ENCODE peak calls at places on chromosomes 5 and 9, in seven cellular contexts. One of them, this sample, is unnamed.
A peak's percentile ranks its signal among the peaks of the same experiment; 100 is the strongest.

GRCh38 chr9:91211414-91211813 is 150.3 kb downstream of the AUH start:
- DNase-seq in RWPE2: no peak
- DNase-seq in K562: no peak
- DNase-seq in PC-9: no peak
- DNase-seq in lung: no peak
- DNase-seq in MM.1S: no peak
- DNase-seq in GM12878: no peak
- DNase-seq in this sample: no peak

GRCh38 chr5:88815048-88815789 is 67.8 kb downstream of the MEF2C start:
- DNase-seq in MM.1S: no peak
- DNase-seq in PC-9: no peak
- DNase-seq in lung: no peak
- DNase-seq in RWPE2: no peak
- DNase-seq in K562: no peak
- DNase-seq in GM12878: no peak
- DNase-seq in this sample: no peak

GRCh38 chr9:106796771-106797170 is 66.2 kb upstream of the ZNF462 start:
- DNase-seq in RWPE2: no peak
- DNase-seq in lung: no peak
- DNase-seq in MM.1S: no peak
- DNase-seq in GM12878: no peak
- DNase-seq in PC-9: no peak
- DNase-seq in K562: no peak
- DNase-seq in this sample: no peak

GRCh38 chr5:174371600-174372094 is 326.1 kb downstream of the NSG2 start:
- DNase-seq in lung: no peak
- DNase-seq in K562: no peak
- DNase-seq in RWPE2: no peak
- DNase-seq in MM.1S: no peak
- DNase-seq in GM12878: no peak
- DNase-seq in PC-9: peak; percentile 79
- DNase-seq in this sample: no peak

GRCh38 chr5:143642791-143643190 is 169.2 kb upstream of the HMHB1 start:
- DNase-seq in GM12878: no peak
- DNase-seq in MM.1S: no peak
- DNase-seq in K562: no peak
- DNase-seq in PC-9: peak; percentile 66
- DNase-seq in lung: no peak
- DNase-seq in RWPE2: no peak
- DNase-seq in this sample: no peak

GRCh38 chr9:77449177-77450092 is 198.7 kb downstream of the GNA14 start:
- DNase-seq in PC-9: peak; percentile 74
- DNase-seq in lung: peak; percentile 68
- DNase-seq in GM12878: no peak
- DNase-seq in RWPE2: peak; percentile 85
- DNase-seq in MM.1S: no peak
- DNase-seq in K562: no peak
- DNase-seq in this sample: no peak

GRCh38 chr5:67361932-67362729 is 165.5 kb upstream of the CD180 start:
- DNase-seq in lung: no peak
- DNase-seq in K562: no peak
- DNase-seq in RWPE2: no peak
- DNase-seq in PC-9: no peak
- DNase-seq in MM.1S: no peak
- DNase-seq in GM12878: no peak
- DNase-seq in this sample: no peak

GRCh38 chr9:27828908-27829307 is 255.6 kb upstream of the C9orf72 start:
- DNase-seq in K562: no peak
- DNase-seq in MM.1S: no peak
- DNase-seq in RWPE2: no peak
- DNase-seq in PC-9: no peak
- DNase-seq in lung: no peak
- DNase-seq in GM12878: no peak
- DNase-seq in this sample: no peak

GRCh38 chr5:34007116-34007674 is 655 bp downstream of the AMACR start:
- DNase-seq in lung: no peak
- DNase-seq in MM.1S: no peak
- DNase-seq in K562: no peak
- DNase-seq in PC-9: no peak
- DNase-seq in GM12878: no peak
- DNase-seq in RWPE2: no peak
- DNase-seq in this sample: no peak

GRCh38 chr5:132776932-132777208 is 169 bp downstream of the SEPTIN8 start:
- DNase-seq in lung: no peak
- DNase-seq in MM.1S: no peak
- DNase-seq in PC-9: no peak
- DNase-seq in K562: no peak
- DNase-seq in RWPE2: no peak
- DNase-seq in GM12878: no peak
- DNase-seq in this sample: no peak

GRCh38 chr5:32869216-32869615 is 158.1 kb downstream of the NPR3 start:
- DNase-seq in RWPE2: no peak
- DNase-seq in GM12878: no peak
- DNase-seq in K562: no peak
- DNase-seq in MM.1S: no peak
- DNase-seq in PC-9: no peak
- DNase-seq in lung: no peak
- DNase-seq in this sample: no peak

GRCh38 chr9:129626944-129627297 is 958 bp downstream of the NTMT1 start:
- DNase-seq in GM12878: no peak
- DNase-seq in lung: no peak
- DNase-seq in RWPE2: no peak
- DNase-seq in K562: no peak
- DNase-seq in PC-9: no peak
- DNase-seq in MM.1S: no peak
- DNase-seq in this sample: no peak

GRCh38 chr5:17216176-17216973 is 1.1 kb upstream of the BASP1 start:
- DNase-seq in GM12878: peak; percentile 62
- DNase-seq in lung: peak; percentile 81
- DNase-seq in MM.1S: peak; percentile 89
- DNase-seq in RWPE2: peak; percentile 81
- DNase-seq in PC-9: peak; percentile 44
- DNase-seq in K562: peak; percentile 21
- DNase-seq in this sample: peak; percentile 87

GRCh38 chr5:2003206-2003605 is 120.5 kb upstream of the IRX4 start:
- DNase-seq in lung: peak; percentile 5
- DNase-seq in PC-9: no peak
- DNase-seq in RWPE2: no peak
- DNase-seq in MM.1S: no peak
- DNase-seq in GM12878: no peak
- DNase-seq in K562: no peak
- DNase-seq in this sample: no peak

GRCh38 chr5:154133591-154133990 is 56.9 kb upstream of the GALNT10 start:
- DNase-seq in K562: no peak
- DNase-seq in PC-9: no peak
- DNase-seq in GM12878: no peak
- DNase-seq in lung: no peak
- DNase-seq in MM.1S: no peak
- DNase-seq in RWPE2: no peak
- DNase-seq in this sample: no peak

GRCh38 chr5:102152906-102153787 is 142.9 kb downstream of the SLCO4C1 start:
- DNase-seq in GM12878: no peak
- DNase-seq in K562: peak; percentile 9
- DNase-seq in RWPE2: no peak
- DNase-seq in MM.1S: peak; percentile 28
- DNase-seq in PC-9: no peak
- DNase-seq in lung: no peak
- DNase-seq in this sample: no peak

GRCh38 chr9:34127035-34127948 is 794 bp upstream of the DCAF12 start:
- DNase-seq in GM12878: no peak
- DNase-seq in RWPE2: no peak
- DNase-seq in PC-9: no peak
- DNase-seq in MM.1S: no peak
- DNase-seq in lung: no peak
- DNase-seq in K562: no peak
- DNase-seq in this sample: no peak

GRCh38 chr5:169765176-169765575 is 128.1 kb downstream of the DOCK2 start:
- DNase-seq in K562: no peak
- DNase-seq in lung: no peak
- DNase-seq in RWPE2: no peak
- DNase-seq in GM12878: no peak
- DNase-seq in PC-9: no peak
- DNase-seq in MM.1S: no peak
- DNase-seq in this sample: no peak

GRCh38 chr9:92607773-92608172 is 62.2 kb downstream of the IPPK start:
- DNase-seq in GM12878: no peak
- DNase-seq in RWPE2: no peak
- DNase-seq in K562: no peak
- DNase-seq in MM.1S: peak; percentile 52
- DNase-seq in lung: no peak
- DNase-seq in PC-9: no peak
- DNase-seq in this sample: no peak

GRCh38 chr9:33942471-33943083 is 106.1 kb downstream of the UBAP2 start:
- DNase-seq in RWPE2: no peak
- DNase-seq in PC-9: peak; percentile 46
- DNase-seq in lung: no peak
- DNase-seq in K562: no peak
- DNase-seq in MM.1S: no peak
- DNase-seq in GM12878: no peak
- DNase-seq in this sample: no peak

GRCh38 chr9:71830929-71831328 is 62.6 kb upstream of the CEMIP2 start:
- DNase-seq in K562: no peak
- DNase-seq in lung: no peak
- DNase-seq in PC-9: peak; percentile 55
- DNase-seq in RWPE2: no peak
- DNase-seq in MM.1S: no peak
- DNase-seq in GM12878: no peak
- DNase-seq in this sample: no peak

GRCh38 chr9:34555002-34555348 is 32.2 kb upstream of the ENHO start:
- DNase-seq in lung: no peak
- DNase-seq in GM12878: no peak
- DNase-seq in MM.1S: no peak
- DNase-seq in PC-9: no peak
- DNase-seq in RWPE2: peak; percentile 67
- DNase-seq in K562: no peak
- DNase-seq in this sample: no peak

GRCh38 chr5:59354274-59354673 is 539.3 kb downstream of the PDE4D start:
- DNase-seq in lung: no peak
- DNase-seq in K562: no peak
- DNase-seq in RWPE2: no peak
- DNase-seq in MM.1S: no peak
- DNase-seq in PC-9: no peak
- DNase-seq in GM12878: no peak
- DNase-seq in this sample: no peak

GRCh38 chr5:65825388-65826328 is 100.7 kb upstream of the ERBIN start:
- DNase-seq in K562: no peak
- DNase-seq in lung: no peak
- DNase-seq in MM.1S: peak; percentile 46
- DNase-seq in RWPE2: no peak
- DNase-seq in PC-9: no peak
- DNase-seq in GM12878: peak; percentile 77
- DNase-seq in this sample: no peak

GRCh38 chr9:26172301-26172700 is 494.1 kb upstream of the TUSC1 start:
- DNase-seq in lung: no peak
- DNase-seq in MM.1S: no peak
- DNase-seq in PC-9: no peak
- DNase-seq in GM12878: no peak
- DNase-seq in RWPE2: no peak
- DNase-seq in K562: no peak
- DNase-seq in this sample: no peak

GRCh38 chr9:35859310-35859994 is 10.7 kb downstream of the OR13J1 start:
- DNase-seq in RWPE2: no peak
- DNase-seq in GM12878: no peak
- DNase-seq in lung: peak; percentile 29
- DNase-seq in K562: peak; percentile 16
- DNase-seq in PC-9: no peak
- DNase-seq in MM.1S: peak; percentile 7
- DNase-seq in this sample: no peak
- TF ChIP-seq CTCF in RWPE2: no peak
- TF ChIP-seq CTCF in GM12878: no peak
- TF ChIP-seq CTCF in lung: no peak
- TF ChIP-seq CTCF in K562: no peak
- TF ChIP-seq CTCF in PC-9: no peak
- TF ChIP-seq CTCF in MM.1S: no peak
- TF ChIP-seq CTCF in this sample: no peak

GRCh38 chr5:124599048-124599973 is 147.1 kb downstream of the ZNF608 start:
- DNase-seq in RWPE2: no peak
- DNase-seq in GM12878: peak; percentile 13
- DNase-seq in K562: no peak
- DNase-seq in lung: peak; percentile 53
- DNase-seq in PC-9: peak; percentile 87
- DNase-seq in MM.1S: no peak
- DNase-seq in this sample: peak; percentile 55

GRCh38 chr5:124591583-124591982 is 154.9 kb downstream of the ZNF608 start:
- DNase-seq in MM.1S: no peak
- DNase-seq in RWPE2: no peak
- DNase-seq in K562: no peak
- DNase-seq in lung: no peak
- DNase-seq in GM12878: no peak
- DNase-seq in PC-9: no peak
- DNase-seq in this sample: no peak

GRCh38 chr5:124593952-124594351 is 152.5 kb downstream of the ZNF608 start:
- DNase-seq in RWPE2: no peak
- DNase-seq in MM.1S: no peak
- DNase-seq in PC-9: no peak
- DNase-seq in GM12878: no peak
- DNase-seq in K562: no peak
- DNase-seq in lung: no peak
- DNase-seq in this sample: no peak

GRCh38 chr5:124592891-124593290 is 153.5 kb downstream of the ZNF608 start:
- DNase-seq in GM12878: no peak
- DNase-seq in MM.1S: no peak
- DNase-seq in RWPE2: no peak
- DNase-seq in K562: no peak
- DNase-seq in PC-9: no peak
- DNase-seq in lung: no peak
- DNase-seq in this sample: no peak

GRCh38 chr5:124596595-124597388 is 149.6 kb downstream of the ZNF608 start:
- DNase-seq in PC-9: peak; percentile 85
- DNase-seq in RWPE2: no peak
- DNase-seq in lung: no peak
- DNase-seq in K562: peak; percentile 36
- DNase-seq in MM.1S: no peak
- DNase-seq in GM12878: no peak
- DNase-seq in this sample: peak; percentile 70
- H3K9me3 ChIP-seq in PC-9: no peaks in the 10 kb centered on the region
- H3K9me3 ChIP-seq in RWPE2: no peaks in the 10 kb centered on the region
- H3K9me3 ChIP-seq in lung: no peaks in the 10 kb centered on the region
- H3K9me3 ChIP-seq in K562: no peaks in the 10 kb centered on the region
- H3K9me3 ChIP-seq in MM.1S: no peaks in the 10 kb centered on the region
- H3K9me3 ChIP-seq in GM12878: no peaks in the 10 kb centered on the region
- H3K9me3 ChIP-seq in this sample: no peaks in the 10 kb centered on the region

DNA sequence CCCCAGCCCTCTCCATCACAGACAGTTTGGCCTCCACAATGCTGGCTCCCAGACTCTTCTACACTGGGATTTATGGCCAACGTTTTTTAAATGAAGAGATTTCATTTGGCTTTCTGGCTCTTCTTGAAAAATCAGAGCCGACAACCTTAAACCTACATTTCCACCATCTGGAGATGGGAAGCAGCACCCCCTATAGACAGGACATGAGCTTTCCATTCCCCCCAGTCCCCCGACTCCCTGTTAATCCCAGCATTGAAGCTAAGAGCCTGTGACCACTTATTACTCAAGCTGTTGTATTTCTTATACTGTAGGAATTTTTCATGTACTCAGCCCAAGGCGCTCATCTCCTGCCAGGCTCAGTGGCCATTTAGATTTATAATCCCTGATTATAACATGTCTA is 34.0 kb upstream of the AFAP1L1 start:
- DNase-seq in MM.1S: no peak
- DNase-seq in PC-9: no peak
- DNase-seq in K562: peak; percentile 26
- DNase-seq in GM12878: no peak
- DNase-seq in RWPE2: no peak
- DNase-seq in lung: no peak
- DNase-seq in this sample: no peak
- TF ChIP-seq CTCF in MM.1S: no peak
- TF ChIP-seq CTCF in PC-9: no peak
- TF ChIP-seq CTCF in K562: peak; percentile 33
- TF ChIP-seq CTCF in GM12878: no peak
- TF ChIP-seq CTCF in RWPE2: no peak
- TF ChIP-seq CTCF in lung: no peak
- TF ChIP-seq CTCF in this sample: no peak

GRCh38 chr5:179033004-179033580 is 9.5 kb downstream of the ZNF879 start:
- DNase-seq in MM.1S: no peak
- DNase-seq in GM12878: no peak
- DNase-seq in RWPE2: no peak
- DNase-seq in PC-9: no peak
- DNase-seq in lung: no peak
- DNase-seq in K562: no peak
- DNase-seq in this sample: no peak
- H3K9me3 ChIP-seq in MM.1S: no peaks in the 10 kb centered on the region
- H3K9me3 ChIP-seq in GM12878: no peaks in the 10 kb centered on the region
- H3K9me3 ChIP-seq in RWPE2: peaks cover 47% of the 10 kb centered on the region
- H3K9me3 ChIP-seq in PC-9: peaks cover 42% of the 10 kb centered on the region
- H3K9me3 ChIP-seq in lung: peaks cover 56% of the 10 kb centered on the region
- H3K9me3 ChIP-seq in K562: no peaks in the 10 kb centered on the region
- H3K9me3 ChIP-seq in this sample: peaks cover 58% of the 10 kb centered on the region